ENCODE peak calls at places on chromosome 2, in five cellular contexts. B, O, E, L and P are unnamed samples.

GRCh38 chr2:145038041-145038525 is 518.2 kb upstream of the ZEB2 start:
- DNase-seq in B (peak), O (no peak), E (no peak), L (no peak), P (no peak)

GRCh38 chr2:28367667-28368416 is 24.8 kb upstream of the FOSL2 start:
- DNase-seq in B (no peak), O (no peak), E (no peak), L (no peak), P (no peak)

GRCh38 chr2:240403358-240404104 is 31.9 kb upstream of the GPC1 start:
- DNase-seq in B (no peak), O (no peak), E (no peak), L (no peak), P (no peak)

GRCh38 chr2:240425697-240426096 is 9.8 kb upstream of the GPC1 start:
- DNase-seq in B (no peak), O (no peak), E (no peak), L (no peak), P (no peak)

GRCh38 chr2:54042341-54042740 is 71.5 kb upstream of the PSME4 start:
- DNase-seq in B (peak), O (no peak), E (no peak), L (no peak), P (no peak)

GRCh38 chr2:176879596-176879995 is 333.0 kb upstream of the HNRNPA3 start:
- DNase-seq in B (no peak), O (no peak), E (no peak), L (no peak), P (no peak)

GRCh38 chr2:237864030-237864931 is 4.9 kb downstream of the RAMP1 start:
- DNase-seq in B (no peak), O (no peak), E (no peak), L (no peak), P (no peak)

GRCh38 chr2:160140471-160140870 is 59.6 kb downstream of the ITGB6 start:
- DNase-seq in B (peak), O (no peak), E (no peak), L (no peak), P (peak)

GRCh38 chr2:8089596-8089995 is 592.3 kb upstream of the ID2 start:
- DNase-seq in B (peak), O (no peak), E (peak), L (no peak), P (peak)

GRCh38 chr2:207490441-207490840 is 39.3 kb upstream of the CREB1 start:
- DNase-seq in B (no peak), O (no peak), E (no peak), L (no peak), P (peak)

GRCh38 chr2:118791511-118791910 is 55.9 kb downstream of the EN1 start:
- DNase-seq in B (no peak), O (no peak), E (no peak), L (no peak), P (peak)

GRCh38 chr2:129922571-129923264 is 56.7 kb upstream of the RAB6C start:
- DNase-seq in B (no peak), O (no peak), E (no peak), L (no peak), P (no peak)

GRCh38 chr2:47918043-47918442 is 11.7 kb upstream of the FBXO11 start:
- DNase-seq in B (no peak), O (no peak), E (no peak), L (no peak), P (no peak)

GRCh38 chr2:200477667-200478121 is 32.2 kb downstream of the KCTD18 start:
- DNase-seq in B (no peak), O (no peak), E (no peak), L (no peak), P (no peak)

GRCh38 chr2:206375956-206376355 is 67.4 kb upstream of the ADAM23 start:
- DNase-seq in B (no peak), O (no peak), E (no peak), L (no peak), P (no peak)

GRCh38 chr2:168970860-168971650 is 60.1 kb downstream of the ABCB11 start:
- DNase-seq in B (no peak), O (no peak), E (no peak), L (no peak), P (no peak)

GRCh38 chr2:100196786-100197494 is 54.5 kb upstream of the AFF3 start:
- DNase-seq in B (peak), O (no peak), E (peak), L (no peak), P (peak)

GRCh38 chr2:182360012-182360662 is 66.7 kb downstream of the PDE1A start:
- DNase-seq in B (peak), O (no peak), E (no peak), L (no peak), P (peak)

GRCh38 chr2:150487537-150488429 is at the start of gene RND3:
- DNase-seq in B (peak), O (no peak), E (peak), L (peak), P (peak)

GRCh38 chr2:47898089-47898731 is 8.1 kb downstream of the FBXO11 start:
- DNase-seq in B (no peak), O (no peak), E (no peak), L (no peak), P (no peak)

GRCh38 chr2:238295144-238296112 is 7.0 kb upstream of the PER2 start:
- DNase-seq in B (no peak), O (no peak), E (no peak), L (no peak), P (no peak)

GRCh38 chr2:66463206-66463605 is 28.3 kb downstream of the MEIS1 start:
- DNase-seq in B (no peak), O (no peak), E (no peak), L (no peak), P (no peak)

GRCh38 chr2:655626-656025 is 21.6 kb downstream of the TMEM18 start:
- DNase-seq in B (peak), O (no peak), E (no peak), L (no peak), P (peak)

GRCh38 chr2:72770879-72771461 is 54.9 kb downstream of the EXOC6B start:
- DNase-seq in B (peak), O (peak), E (no peak), L (peak), P (peak)

GRCh38 chr2:46764547-46764946 is 151.1 kb downstream of the MCFD2 start:
- DNase-seq in B (no peak), O (no peak), E (no peak), L (no peak), P (no peak)

GRCh38 chr2:237128026-237128703 is 42.5 kb downstream of the COPS8 start:
- DNase-seq in B (peak), O (no peak), E (peak), L (peak), P (peak)

GRCh38 chr2:158232476-158232875 is 130.8 kb downstream of the UPP2 start:
- DNase-seq in B (peak), O (no peak), E (no peak), L (no peak), P (no peak)

GRCh38 chr2:30691091-30691947 is 115.9 kb downstream of the CAPN13 start:
- DNase-seq in B (no peak), O (no peak), E (no peak), L (no peak), P (no peak)